ENCODE peak calls at places on chromosomes 13 and 19, in four cellular contexts. K is transverse colon, Q is endothelial cell of umbilical vein, C is suprapubic skin. Y is an unnamed sample.

GRCh38 chr13:93304868-93305613 is 78.4 kb downstream of the GPC6 start:
- DNase-seq in K (no peak), Q (no peak), C (no peak), Y (no peak)

GRCh38 chr13:69565334-69565733 is 542.3 kb upstream of the ATXN8OS start:
- DNase-seq in K (peak; percentile 12), C (no peak), Q (peak; percentile 5), Y (no peak)

GRCh38 chr13:19864018-19864338 is 529 bp upstream of the ZMYM5 start:
- DNase-seq in C (peak; percentile 88), K (peak; percentile 76), Q (peak; percentile 85), Y (peak; percentile 36)

GRCh38 chr19:45161715-45162463 is 1.1 kb upstream of the NKPD1 start:
- DNase-seq in C (no peak), K (no peak), Q (peak; percentile 50), Y (no peak)

GRCh38 chr19:14774373-14774772 is 4.0 kb downstream of the ADGRE2 start:
- DNase-seq in Q (no peak), C (peak; percentile 40), K (no peak), Y (no peak)

GRCh38 chr19:9076886-9077285 is 10.0 kb upstream of the OR1M1 start:
- DNase-seq in Q (no peak), C (no peak), K (no peak), Y (no peak)

GRCh38 chr13:71590654-71591148 is 276.3 kb downstream of the DACH1 start:
- DNase-seq in C (no peak), K (no peak), Q (no peak), Y (no peak)

GRCh38 chr19:56969726-56970125 is 129.2 kb upstream of the PEG3 start:
- DNase-seq in K (no peak), Q (no peak), C (no peak), Y (no peak)

GRCh38 chr13:75432045-75432444 is 49.9 kb downstream of the TBC1D4 start:
- DNase-seq in K (no peak), Q (no peak), C (no peak), Y (no peak)

DNA sequence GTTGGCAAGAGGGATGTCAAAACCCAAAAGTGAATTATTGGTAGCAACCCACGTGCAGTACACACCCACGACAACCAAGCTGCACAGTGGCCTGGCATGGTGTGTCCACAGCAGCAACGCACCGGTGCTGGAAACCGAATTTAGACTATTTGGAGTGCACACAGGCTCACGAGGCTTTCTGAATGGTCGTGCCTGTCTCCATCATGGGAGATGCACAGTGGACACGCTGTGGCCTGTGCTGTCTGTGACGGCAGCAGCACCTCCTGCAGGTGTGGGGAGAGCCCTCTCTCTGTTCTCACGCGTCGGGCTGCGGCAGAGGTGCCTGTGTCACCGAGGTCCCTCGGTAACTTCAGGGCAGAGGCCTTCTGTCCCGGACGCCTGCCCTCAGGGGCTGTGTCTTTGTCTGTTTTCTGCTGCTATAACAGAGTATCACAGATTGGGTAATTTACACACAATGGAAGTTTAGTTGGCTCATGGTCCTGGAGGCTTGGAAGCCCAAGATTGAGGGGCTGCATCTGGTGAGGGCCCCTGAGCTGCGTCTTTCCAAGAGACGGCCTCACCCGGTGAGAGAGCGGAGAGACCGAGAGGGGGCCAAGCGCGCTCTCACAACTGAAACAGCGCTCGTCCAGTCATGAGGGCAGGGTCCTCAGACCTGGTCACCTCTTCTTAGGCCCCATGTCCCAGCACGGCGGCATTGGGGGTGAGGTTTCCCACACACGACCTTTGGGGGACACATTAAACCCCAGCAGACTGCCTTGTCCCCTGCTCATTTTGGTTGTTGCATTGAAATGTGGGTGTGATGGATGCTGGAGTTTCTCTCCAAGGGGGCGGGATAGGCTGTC is 9.1 kb upstream of the MCF2L start:
- DNase-seq in C (peak; percentile 54), K (no peak), Q (no peak), Y (no peak)
- H3K27me3 ChIP-seq in C (peaks cover 3% of the 10 kb centered on the region), K (no peaks in the 10 kb centered on the region), Q (no peaks in the 10 kb centered on the region), Y (no peaks in the 10 kb centered on the region)

GRCh38 chr13:23367907-23368306 is 65.6 kb downstream of the SACS start:
- DNase-seq in Q (no peak), K (no peak), C (no peak), Y (no peak)
- TF ChIP-seq POLR2AphosphoS5 in Q (no peak), K (no peak), C (no peak), Y (no peak)

GRCh38 chr19:52094526-52094925 is 1.0 kb downstream of the ZNF841 start:
- DNase-seq in K (no peak), C (no peak), Q (no peak), Y (no peak)

GRCh38 chr19:52099497-52100138 is 4.1 kb upstream of the ZNF841 start:
- DNase-seq in K (no peak), Q (no peak), C (no peak), Y (no peak)

DNA sequence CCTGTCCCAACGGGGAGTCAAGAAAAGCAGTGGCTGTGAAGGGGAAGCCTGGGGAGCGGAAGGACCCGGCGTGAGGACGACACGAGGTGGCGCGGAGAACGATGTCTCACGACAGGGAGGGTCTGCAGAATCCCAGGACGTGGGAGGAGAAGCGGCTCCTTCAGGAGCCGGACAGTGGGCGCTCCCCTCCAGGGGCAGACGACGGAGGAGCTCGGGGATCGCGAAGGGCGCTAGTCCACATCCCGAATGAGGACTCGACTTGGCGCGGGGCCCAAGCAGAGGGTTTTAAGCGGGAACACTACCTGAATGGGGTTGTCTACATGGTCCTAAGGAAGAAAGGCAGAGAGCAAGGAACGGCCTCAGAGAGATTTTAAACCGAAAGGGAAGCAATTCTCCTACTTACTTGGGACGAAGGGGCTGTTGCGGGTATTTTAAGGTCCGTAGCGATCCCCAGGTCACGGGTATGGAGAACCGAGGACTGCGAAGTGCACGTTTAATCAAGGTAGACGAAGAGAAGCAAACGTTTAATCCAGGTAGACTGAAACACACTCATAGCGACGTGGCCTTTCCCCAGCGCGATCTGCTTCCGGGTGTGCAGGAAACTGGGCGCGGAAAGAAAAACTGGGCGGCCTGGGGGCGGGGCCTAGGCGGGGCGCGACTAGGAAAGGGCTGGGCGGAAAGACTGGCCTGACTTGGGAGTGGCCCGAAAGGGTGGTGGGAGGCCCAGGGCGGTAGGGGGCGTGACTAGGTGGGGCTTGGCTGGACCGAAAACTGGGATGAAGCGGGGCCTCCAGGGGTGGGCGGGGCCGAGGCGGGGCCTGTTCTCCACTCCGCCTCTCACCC is at the start of gene ZNF841:
- DNase-seq in K (peak; percentile 94), C (peak; percentile 97), Q (peak; percentile 96), Y (peak; percentile 90)
- TF ChIP-seq POLR2A in K (peak; percentile 66), C (peak; percentile 14), Q (peak; percentile 63), Y (peak; percentile 59)

GRCh38 chr19:49440439-49441209 is 703 bp downstream of the SLC17A7 start:
- DNase-seq in C (peak; percentile 75), K (no peak), Q (no peak), Y (no peak)
- H3K27me3 ChIP-seq in C (peaks cover 64% of the 10 kb centered on the region), K (peaks cover 72% of the 10 kb centered on the region), Q (peaks cover 53% of the 10 kb centered on the region), Y (peaks cover 24% of the 10 kb centered on the region)

DNA sequence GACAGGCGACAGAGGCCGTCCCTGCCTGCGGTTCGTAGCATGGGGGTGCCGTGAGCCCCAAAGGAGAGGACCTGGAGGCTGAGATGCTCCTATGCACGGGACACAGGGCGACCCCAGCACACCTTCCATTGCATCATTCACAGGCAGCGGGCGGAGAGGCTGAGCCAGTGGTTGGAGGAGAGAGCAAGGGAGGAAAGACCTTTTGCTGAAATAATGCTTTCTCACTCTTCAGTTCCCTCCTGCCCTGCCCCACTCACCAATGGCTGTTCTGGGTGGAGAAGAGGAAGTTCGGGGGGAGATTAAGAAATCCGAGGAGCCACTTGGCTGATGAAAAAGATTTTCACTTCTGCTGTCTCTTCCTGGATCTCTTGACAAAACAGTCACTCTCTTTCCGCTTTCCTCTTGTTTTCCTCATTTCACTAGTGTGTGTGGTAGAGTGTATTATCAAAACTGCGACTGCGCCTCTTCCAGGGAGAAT is at the start of gene NLRP12:
- DNase-seq in Q (no peak), K (no peak), C (no peak), Y (no peak)
- TF ChIP-seq POLR2AphosphoS5 in Q (no peak), K (no peak), C (no peak), Y (no peak)